ENCODE peak calls at places on chromosomes 7 and 10, in seven cellular contexts. One of them, this sample, is unnamed.

GRCh38 chr10:124306922-124307371 is 111.8 kb downstream of the OAT start:
- DNase-seq in KG1: no peak
- DNase-seq in NCI-H460: no peak
- DNase-seq in stimulated activated CD8-positive, alpha-beta memory T cell treated with anti-CD3 and anti-CD28 coated beads, Interleukin-15, amount 100 ng/mL, for 24 hours: no peak
- DNase-seq in heart left ventricle: no peak
- DNase-seq in NCI-H2107: no peak
- DNase-seq in effector memory CD8-positive, alpha-beta T cell: no peak
- DNase-seq in this sample: no peak

GRCh38 chr7:22860784-22861482 is 38.3 kb upstream of the TOMM7 start:
- DNase-seq in KG1: no peak
- DNase-seq in NCI-H460: peak
- DNase-seq in stimulated activated CD8-positive, alpha-beta memory T cell treated with anti-CD3 and anti-CD28 coated beads, Interleukin-15, amount 100 ng/mL, for 24 hours: no peak
- DNase-seq in heart left ventricle: no peak
- DNase-seq in NCI-H2107: no peak
- DNase-seq in effector memory CD8-positive, alpha-beta T cell: peak
- DNase-seq in this sample: no peak

GRCh38 chr10:25865267-25865666 is 68.8 kb upstream of the MYO3A start:
- DNase-seq in KG1: no peak
- DNase-seq in NCI-H460: no peak
- DNase-seq in stimulated activated CD8-positive, alpha-beta memory T cell treated with anti-CD3 and anti-CD28 coated beads, Interleukin-15, amount 100 ng/mL, for 24 hours: no peak
- DNase-seq in heart left ventricle: no peak
- DNase-seq in NCI-H2107: no peak
- DNase-seq in effector memory CD8-positive, alpha-beta T cell: no peak
- DNase-seq in this sample: no peak

GRCh38 chr10:74991435-74991834 is 120.0 kb upstream of the SAMD8 start:
- DNase-seq in KG1: no peak
- DNase-seq in NCI-H460: peak
- DNase-seq in stimulated activated CD8-positive, alpha-beta memory T cell treated with anti-CD3 and anti-CD28 coated beads, Interleukin-15, amount 100 ng/mL, for 24 hours: no peak
- DNase-seq in heart left ventricle: no peak
- DNase-seq in NCI-H2107: no peak
- DNase-seq in effector memory CD8-positive, alpha-beta T cell: no peak
- DNase-seq in this sample: no peak

GRCh38 chr7:12609556-12609955 is 39.0 kb downstream of the SCIN start:
- DNase-seq in KG1: no peak
- DNase-seq in NCI-H460: no peak
- DNase-seq in stimulated activated CD8-positive, alpha-beta memory T cell treated with anti-CD3 and anti-CD28 coated beads, Interleukin-15, amount 100 ng/mL, for 24 hours: no peak
- DNase-seq in heart left ventricle: no peak
- DNase-seq in NCI-H2107: no peak
- DNase-seq in effector memory CD8-positive, alpha-beta T cell: no peak
- DNase-seq in this sample: no peak

GRCh38 chr7:86776136-86776535 is 132.4 kb downstream of the GRM3 start:
- DNase-seq in KG1: no peak
- DNase-seq in NCI-H460: no peak
- DNase-seq in stimulated activated CD8-positive, alpha-beta memory T cell treated with anti-CD3 and anti-CD28 coated beads, Interleukin-15, amount 100 ng/mL, for 24 hours: no peak
- DNase-seq in heart left ventricle: no peak
- DNase-seq in NCI-H2107: no peak
- DNase-seq in effector memory CD8-positive, alpha-beta T cell: no peak
- DNase-seq in this sample: peak

GRCh38 chr10:103506061-103506460 is 12.6 kb downstream of the NEURL1 start:
- DNase-seq in KG1: no peak
- DNase-seq in NCI-H460: no peak
- DNase-seq in stimulated activated CD8-positive, alpha-beta memory T cell treated with anti-CD3 and anti-CD28 coated beads, Interleukin-15, amount 100 ng/mL, for 24 hours: no peak
- DNase-seq in heart left ventricle: no peak
- DNase-seq in NCI-H2107: no peak
- DNase-seq in effector memory CD8-positive, alpha-beta T cell: no peak
- DNase-seq in this sample: no peak

GRCh38 chr7:55571534-55572377 is 546 bp downstream of the VOPP1 start:
- DNase-seq in KG1: no peak
- DNase-seq in NCI-H460: no peak
- DNase-seq in stimulated activated CD8-positive, alpha-beta memory T cell treated with anti-CD3 and anti-CD28 coated beads, Interleukin-15, amount 100 ng/mL, for 24 hours: no peak
- DNase-seq in heart left ventricle: peak
- DNase-seq in NCI-H2107: peak
- DNase-seq in effector memory CD8-positive, alpha-beta T cell: peak
- DNase-seq in this sample: peak

GRCh38 chr10:46048152-46048551 is 2.1 kb upstream of the MSMB start:
- DNase-seq in KG1: no peak
- DNase-seq in NCI-H460: no peak
- DNase-seq in stimulated activated CD8-positive, alpha-beta memory T cell treated with anti-CD3 and anti-CD28 coated beads, Interleukin-15, amount 100 ng/mL, for 24 hours: no peak
- DNase-seq in heart left ventricle: no peak
- DNase-seq in NCI-H2107: no peak
- DNase-seq in effector memory CD8-positive, alpha-beta T cell: no peak
- DNase-seq in this sample: no peak

GRCh38 chr10:44571701-44572100 is 186.8 kb upstream of the CXCL12 start:
- DNase-seq in KG1: no peak
- DNase-seq in NCI-H460: no peak
- DNase-seq in stimulated activated CD8-positive, alpha-beta memory T cell treated with anti-CD3 and anti-CD28 coated beads, Interleukin-15, amount 100 ng/mL, for 24 hours: no peak
- DNase-seq in heart left ventricle: no peak
- DNase-seq in NCI-H2107: no peak
- DNase-seq in effector memory CD8-positive, alpha-beta T cell: no peak
- DNase-seq in this sample: no peak

GRCh38 chr7:154929006-154929726 is 73.8 kb downstream of the PAXIP1 start:
- DNase-seq in KG1: no peak
- DNase-seq in NCI-H460: no peak
- DNase-seq in stimulated activated CD8-positive, alpha-beta memory T cell treated with anti-CD3 and anti-CD28 coated beads, Interleukin-15, amount 100 ng/mL, for 24 hours: no peak
- DNase-seq in heart left ventricle: no peak
- DNase-seq in NCI-H2107: no peak
- DNase-seq in effector memory CD8-positive, alpha-beta T cell: no peak
- DNase-seq in this sample: peak

GRCh38 chr10:104479906-104480579 is 126.4 kb downstream of the CFAP58 start:
- DNase-seq in KG1: no peak
- DNase-seq in NCI-H460: no peak
- DNase-seq in stimulated activated CD8-positive, alpha-beta memory T cell treated with anti-CD3 and anti-CD28 coated beads, Interleukin-15, amount 100 ng/mL, for 24 hours: no peak
- DNase-seq in heart left ventricle: no peak
- DNase-seq in NCI-H2107: no peak
- DNase-seq in effector memory CD8-positive, alpha-beta T cell: no peak
- DNase-seq in this sample: no peak